ENCODE peak calls at places on chromosomes 16 and 17, in six cellular contexts. One of them, this sample, is unnamed.

GRCh38 chr17:79983456-79983855 is 52.2 kb downstream of the TBC1D16 start:
- DNase-seq in aorta: peak; percentile 62
- DNase-seq in psoas muscle: peak; percentile 19
- DNase-seq in upper lobe of right lung: peak; percentile 74
- DNase-seq in PC-3: no peak
- DNase-seq in tibial artery: no peak
- DNase-seq in this sample: no peak

GRCh38 chr17:69508814-69509213 is 94.3 kb downstream of the MAP2K6 start:
- DNase-seq in aorta: no peak
- DNase-seq in psoas muscle: no peak
- DNase-seq in upper lobe of right lung: no peak
- DNase-seq in PC-3: no peak
- DNase-seq in tibial artery: no peak
- DNase-seq in this sample: no peak

GRCh38 chr17:28973414-28973813 is 22.1 kb upstream of the PHF12 start:
- DNase-seq in aorta: no peak
- DNase-seq in psoas muscle: no peak
- DNase-seq in upper lobe of right lung: peak; percentile 77
- DNase-seq in PC-3: no peak
- DNase-seq in tibial artery: no peak
- DNase-seq in this sample: no peak

GRCh38 chr17:70473049-70473448 is 303.7 kb downstream of the KCNJ2 start:
- DNase-seq in aorta: no peak
- DNase-seq in psoas muscle: no peak
- DNase-seq in upper lobe of right lung: peak; percentile 49
- DNase-seq in PC-3: no peak
- DNase-seq in tibial artery: no peak
- DNase-seq in this sample: no peak

GRCh38 chr16:53123753-53124152 is 69.0 kb downstream of the CHD9 start:
- DNase-seq in aorta: no peak
- DNase-seq in psoas muscle: no peak
- DNase-seq in upper lobe of right lung: no peak
- DNase-seq in PC-3: no peak
- DNase-seq in tibial artery: no peak
- DNase-seq in this sample: no peak

GRCh38 chr17:81723651-81724209 is 11.6 kb downstream of the SLC25A10 start:
- DNase-seq in aorta: no peak
- DNase-seq in psoas muscle: no peak
- DNase-seq in upper lobe of right lung: no peak
- DNase-seq in PC-3: peak; percentile 44
- DNase-seq in tibial artery: no peak
- DNase-seq in this sample: no peak

GRCh38 chr16:11155284-11155806 is 100.7 kb downstream of the SOCS1 start:
- DNase-seq in aorta: peak; percentile 38
- DNase-seq in psoas muscle: no peak
- DNase-seq in upper lobe of right lung: no peak
- DNase-seq in PC-3: peak; percentile 73
- DNase-seq in tibial artery: no peak
- DNase-seq in this sample: no peak

GRCh38 chr16:80408014-80408413 is 132.8 kb upstream of the DYNLRB2 start:
- DNase-seq in aorta: no peak
- DNase-seq in psoas muscle: no peak
- DNase-seq in upper lobe of right lung: no peak
- DNase-seq in PC-3: no peak
- DNase-seq in tibial artery: no peak
- DNase-seq in this sample: no peak

GRCh38 chr16:424623-425081 is 797 bp upstream of the RAB11FIP3 start:
- DNase-seq in aorta: peak; percentile 84
- DNase-seq in psoas muscle: peak; percentile 87
- DNase-seq in upper lobe of right lung: no peak
- DNase-seq in PC-3: peak; percentile 36
- DNase-seq in tibial artery: peak; percentile 42
- DNase-seq in this sample: no peak

GRCh38 chr17:44804301-44805061 is 25.6 kb downstream of the GJC1 start:
- DNase-seq in aorta: no peak
- DNase-seq in psoas muscle: peak; percentile 66
- DNase-seq in upper lobe of right lung: no peak
- DNase-seq in PC-3: no peak
- DNase-seq in tibial artery: peak; percentile 38
- DNase-seq in this sample: no peak

GRCh38 chr17:75475144-75475835 is 18.9 kb downstream of the TMEM94 start:
- DNase-seq in aorta: no peak
- DNase-seq in psoas muscle: no peak
- DNase-seq in upper lobe of right lung: no peak
- DNase-seq in PC-3: no peak
- DNase-seq in tibial artery: no peak
- DNase-seq in this sample: no peak

GRCh38 chr16:85947511-85948509 is 48.8 kb downstream of the IRF8 start:
- DNase-seq in aorta: no peak
- DNase-seq in psoas muscle: no peak
- DNase-seq in upper lobe of right lung: no peak
- DNase-seq in PC-3: no peak
- DNase-seq in tibial artery: no peak
- DNase-seq in this sample: peak; percentile 23

GRCh38 chr17:45368661-45369060 is 51.8 kb upstream of the MAP3K14 start:
- DNase-seq in aorta: no peak
- DNase-seq in psoas muscle: no peak
- DNase-seq in upper lobe of right lung: no peak
- DNase-seq in PC-3: no peak
- DNase-seq in tibial artery: no peak
- DNase-seq in this sample: no peak

GRCh38 chr16:74871608-74872007 is 97.0 kb upstream of the FA2H start:
- DNase-seq in aorta: no peak
- DNase-seq in psoas muscle: no peak
- DNase-seq in upper lobe of right lung: no peak
- DNase-seq in PC-3: no peak
- DNase-seq in tibial artery: no peak
- DNase-seq in this sample: no peak

GRCh38 chr16:56356276-56357241 is 68.8 kb downstream of the AMFR start:
- DNase-seq in aorta: peak; percentile 93
- DNase-seq in psoas muscle: peak; percentile 87
- DNase-seq in upper lobe of right lung: peak; percentile 89
- DNase-seq in PC-3: peak; percentile 83
- DNase-seq in tibial artery: peak; percentile 81
- DNase-seq in this sample: peak; percentile 50

GRCh38 chr16:86505185-86505898 is 5.0 kb upstream of the FOXF1 start:
- DNase-seq in aorta: no peak
- DNase-seq in psoas muscle: no peak
- DNase-seq in upper lobe of right lung: no peak
- DNase-seq in PC-3: no peak
- DNase-seq in tibial artery: no peak
- DNase-seq in this sample: no peak

GRCh38 chr17:17913695-17914332 is 58.4 kb downstream of the TOM1L2 start:
- DNase-seq in aorta: peak; percentile 84
- DNase-seq in psoas muscle: peak; percentile 90
- DNase-seq in upper lobe of right lung: peak; percentile 70
- DNase-seq in PC-3: peak; percentile 96
- DNase-seq in tibial artery: peak; percentile 64
- DNase-seq in this sample: no peak

GRCh38 chr17:78130080-78130438 is 512 bp upstream of the TMC8 start:
- DNase-seq in aorta: no peak
- DNase-seq in psoas muscle: no peak
- DNase-seq in upper lobe of right lung: no peak
- DNase-seq in PC-3: no peak
- DNase-seq in tibial artery: no peak
- DNase-seq in this sample: no peak

GRCh38 chr17:78132767-78133178 is 2.2 kb downstream of the TMC8 start:
- DNase-seq in aorta: no peak
- DNase-seq in psoas muscle: no peak
- DNase-seq in upper lobe of right lung: no peak
- DNase-seq in PC-3: no peak
- DNase-seq in tibial artery: no peak
- DNase-seq in this sample: no peak

GRCh38 chr17:78132086-78132676 is 1.6 kb downstream of the TMC8 start:
- DNase-seq in aorta: no peak
- DNase-seq in psoas muscle: peak; percentile 63
- DNase-seq in upper lobe of right lung: peak; percentile 86
- DNase-seq in PC-3: peak; percentile 66
- DNase-seq in tibial artery: no peak
- DNase-seq in this sample: peak; percentile 67

GRCh38 chr17:78130439-78131101 is at the start of gene TMC8:
- DNase-seq in aorta: no peak
- DNase-seq in psoas muscle: peak; percentile 57
- DNase-seq in upper lobe of right lung: peak; percentile 76
- DNase-seq in PC-3: no peak
- DNase-seq in tibial artery: peak; percentile 52
- DNase-seq in this sample: peak; percentile 91

DNA sequence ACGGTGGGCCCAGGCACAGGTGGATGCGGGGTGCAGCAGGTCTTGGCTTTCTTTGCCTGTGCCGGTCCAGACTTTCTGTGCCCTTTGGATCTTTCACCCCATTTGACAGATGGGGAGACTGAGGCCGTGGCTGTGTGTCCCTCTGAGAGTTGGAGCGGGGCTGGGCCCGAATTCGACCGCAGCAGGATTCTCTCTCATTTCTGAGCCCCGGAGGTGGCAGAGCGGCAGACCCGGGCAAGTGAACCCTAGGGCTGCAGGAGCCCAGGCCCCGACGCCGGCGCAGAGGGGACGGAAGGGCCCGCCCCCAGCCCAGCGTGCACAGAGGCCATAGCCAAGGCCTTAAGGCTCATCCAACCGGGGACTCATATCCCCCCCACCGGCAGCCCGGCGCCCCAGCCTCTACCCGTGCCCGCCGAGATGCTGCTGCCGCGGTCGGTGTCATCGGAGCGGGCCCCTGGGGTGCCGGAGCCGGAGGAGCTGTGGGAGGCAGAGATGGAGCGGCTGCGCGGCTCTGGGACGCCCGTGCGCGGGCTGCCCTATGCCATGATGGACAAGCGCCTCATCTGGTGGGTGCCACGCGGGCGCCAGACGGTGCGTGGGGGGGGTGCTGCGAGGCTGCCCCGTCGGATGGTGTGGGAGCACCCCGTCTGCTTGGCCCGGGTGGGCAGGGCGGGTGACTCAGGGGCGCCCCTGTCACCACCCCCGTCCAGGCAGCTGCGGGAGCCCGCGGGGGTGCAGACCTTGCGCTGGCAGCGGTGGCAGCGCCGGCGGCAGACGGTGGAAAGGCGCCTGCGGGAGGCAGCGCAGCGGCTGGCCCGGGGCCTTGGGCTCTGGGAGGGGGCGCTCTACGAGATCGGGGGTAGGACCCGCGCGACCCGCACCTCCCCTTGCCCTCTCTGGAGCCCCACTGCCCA is 858 bp downstream of the TMC8 start:
- DNase-seq in aorta: peak; percentile 82
- DNase-seq in psoas muscle: peak; percentile 54
- DNase-seq in upper lobe of right lung: peak; percentile 79
- DNase-seq in PC-3: no peak
- DNase-seq in tibial artery: no peak
- DNase-seq in this sample: no peak
- H3K4me1 ChIP-seq in aorta: no peaks in the 10 kb centered on the region
- H3K4me1 ChIP-seq in psoas muscle: peaks cover 9% of the 10 kb centered on the region
- H3K4me1 ChIP-seq in upper lobe of right lung: peaks cover 49% of the 10 kb centered on the region
- H3K4me1 ChIP-seq in PC-3: peaks cover 27% of the 10 kb centered on the region
- H3K4me1 ChIP-seq in tibial artery: peaks cover 51% of the 10 kb centered on the region
- H3K4me1 ChIP-seq in this sample: peaks cover 63% of the 10 kb centered on the region

DNA sequence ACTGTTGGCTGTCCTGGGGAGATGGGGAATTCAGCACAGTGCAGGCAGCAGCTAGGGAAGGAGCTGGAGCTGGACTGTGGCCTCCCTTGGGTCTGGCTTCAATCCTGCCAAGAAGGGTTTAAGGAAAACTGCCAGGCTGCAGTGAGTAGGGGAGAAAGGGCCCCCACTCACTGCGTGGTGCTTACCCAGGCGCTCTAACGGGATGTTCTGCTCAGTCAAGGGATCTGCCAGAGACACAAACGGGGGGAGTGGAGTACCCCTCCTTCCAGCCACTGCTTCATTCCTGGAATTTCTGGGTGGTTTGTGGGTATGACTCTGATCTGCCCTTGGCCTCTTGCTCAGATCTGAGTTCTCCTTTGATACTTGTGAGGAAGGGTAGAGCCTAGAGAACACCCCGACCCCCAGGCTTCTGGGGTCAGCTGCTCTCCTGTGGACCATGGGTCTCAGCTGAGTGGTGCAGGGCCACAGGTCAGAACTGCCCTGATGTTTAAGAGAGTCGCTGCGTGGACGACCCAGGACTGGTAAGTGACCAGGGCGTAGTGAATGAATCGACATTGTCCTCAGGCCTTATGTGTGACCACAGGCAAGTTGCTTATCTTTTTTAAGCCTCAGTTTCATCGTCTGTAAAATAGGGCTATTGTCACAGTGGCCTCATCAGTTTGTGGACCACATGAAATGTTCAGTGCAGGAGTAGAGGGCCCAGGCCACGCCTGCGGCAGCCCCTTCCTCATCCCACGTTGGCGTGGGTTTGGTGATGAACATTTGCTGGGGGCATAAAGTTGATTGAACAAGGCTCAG is 9.6 kb downstream of the CRISPLD2 start:
- DNase-seq in aorta: peak; percentile 71
- DNase-seq in psoas muscle: peak; percentile 54
- DNase-seq in upper lobe of right lung: no peak
- DNase-seq in PC-3: no peak
- DNase-seq in tibial artery: peak; percentile 60
- DNase-seq in this sample: no peak
- H3K4me3 ChIP-seq in aorta: no peak overlapping the region
- H3K4me3 ChIP-seq in psoas muscle: no peak overlapping the region
- H3K4me3 ChIP-seq in upper lobe of right lung: no peak overlapping the region
- H3K4me3 ChIP-seq in PC-3: no peak overlapping the region
- H3K4me3 ChIP-seq in tibial artery: no peak overlapping the region
- H3K4me3 ChIP-seq in this sample: no peak overlapping the region

DNA sequence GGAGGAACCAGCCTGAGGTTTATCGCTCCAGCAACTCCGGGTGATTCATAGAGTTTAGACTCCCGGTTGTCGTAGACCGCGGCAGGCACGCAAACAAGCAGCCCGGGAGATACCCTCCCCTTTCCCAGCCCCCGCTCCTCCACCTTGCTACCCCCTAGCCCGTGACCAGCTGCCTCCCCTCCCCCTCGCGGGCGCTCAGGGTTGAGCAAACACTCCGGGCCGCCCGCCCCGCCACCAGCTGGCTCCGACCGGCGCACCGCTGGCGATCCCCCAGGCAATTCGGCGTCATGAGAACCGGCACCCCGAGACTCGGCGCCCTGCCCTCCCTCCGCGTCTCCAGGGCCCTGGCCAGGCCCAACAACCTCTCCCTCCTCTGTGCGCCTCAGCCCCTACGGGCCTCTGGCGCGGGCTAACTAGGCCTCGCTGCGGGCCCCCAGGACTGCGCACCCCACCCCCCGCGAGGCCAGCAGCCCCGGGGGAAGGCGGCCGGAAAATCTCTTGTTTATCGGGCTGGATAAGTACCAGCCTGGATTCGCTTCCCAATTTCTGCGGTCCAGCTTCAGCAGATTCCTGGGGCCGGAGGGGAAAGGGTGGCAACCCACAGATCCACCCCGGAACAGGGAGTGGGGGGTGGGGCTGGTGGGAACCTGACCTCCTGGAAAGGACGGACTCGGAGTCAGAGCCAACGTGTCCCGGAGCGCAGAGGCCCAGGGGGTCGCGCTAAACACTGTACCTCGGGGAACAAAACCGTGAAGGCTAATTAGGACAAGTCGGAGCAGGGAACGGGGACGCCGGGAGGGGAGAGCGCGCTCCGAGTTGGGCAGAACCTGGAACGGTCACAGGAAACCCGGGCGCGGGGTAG is 951 bp upstream of the GPRC5C start:
- DNase-seq in aorta: peak; percentile 94
- DNase-seq in psoas muscle: peak; percentile 97
- DNase-seq in upper lobe of right lung: peak; percentile 96
- DNase-seq in PC-3: peak; percentile 97
- DNase-seq in tibial artery: peak; percentile 87
- DNase-seq in this sample: no peak
- H3K27ac ChIP-seq in aorta: peak overlapping the region; percentile 91
- H3K27ac ChIP-seq in psoas muscle: peak overlapping the region; percentile 98
- H3K27ac ChIP-seq in upper lobe of right lung: peak overlapping the region; percentile 95
- H3K27ac ChIP-seq in PC-3: peak overlapping the region; percentile 99
- H3K27ac ChIP-seq in tibial artery: peak overlapping the region; percentile 93
- H3K27ac ChIP-seq in this sample: no peak overlapping the region

GRCh38 chr16:17154981-17155380 is 315.8 kb downstream of the XYLT1 start:
- DNase-seq in aorta: no peak
- DNase-seq in psoas muscle: no peak
- DNase-seq in upper lobe of right lung: no peak
- DNase-seq in PC-3: no peak
- DNase-seq in tibial artery: peak; percentile 34
- DNase-seq in this sample: no peak
- H3K4me1 ChIP-seq in aorta: no peaks in the 10 kb centered on the region
- H3K4me1 ChIP-seq in psoas muscle: no peaks in the 10 kb centered on the region
- H3K4me1 ChIP-seq in upper lobe of right lung: no peaks in the 10 kb centered on the region
- H3K4me1 ChIP-seq in PC-3: no peaks in the 10 kb centered on the region
- H3K4me1 ChIP-seq in tibial artery: no peaks in the 10 kb centered on the region
- H3K4me1 ChIP-seq in this sample: no peaks in the 10 kb centered on the region

This sample was measured in CD4-positive, alpha-beta memory T cell.